ENCODE peak calls at places on chromosomes 4 and X, in six cellular contexts. One of them, this sample, is unnamed.

GRCh38 chr4:112449708-112450107 is 66.3 kb downstream of the NEUROG2 start:
- DNase-seq in HT-29: no peak
- DNase-seq in HEK293T: no peak
- DNase-seq in NCI-H2081: no peak
- DNase-seq in CD4-positive, alpha-beta memory T cell: no peak
- DNase-seq in stimulated activated CD4-positive, alpha-beta T cell treated with anti-CD3 and anti-CD28 coated beads, Interleukin-1b, Interleukin-23, amount 100 ng/mL, for 48 hours: no peak
- DNase-seq in this sample: no peak

GRCh38 chrX:115337735-115338134 is 48.2 kb downstream of the LUZP4 start:
- DNase-seq in HT-29: no peak
- DNase-seq in HEK293T: no peak
- DNase-seq in NCI-H2081: no peak
- DNase-seq in CD4-positive, alpha-beta memory T cell: no peak
- DNase-seq in stimulated activated CD4-positive, alpha-beta T cell treated with anti-CD3 and anti-CD28 coated beads, Interleukin-1b, Interleukin-23, amount 100 ng/mL, for 48 hours: no peak
- DNase-seq in this sample: no peak

GRCh38 chrX:85620466-85620865 is 241.0 kb upstream of the POF1B start:
- DNase-seq in HT-29: no peak
- DNase-seq in HEK293T: no peak
- DNase-seq in NCI-H2081: no peak
- DNase-seq in CD4-positive, alpha-beta memory T cell: no peak
- DNase-seq in stimulated activated CD4-positive, alpha-beta T cell treated with anti-CD3 and anti-CD28 coated beads, Interleukin-1b, Interleukin-23, amount 100 ng/mL, for 48 hours: no peak
- DNase-seq in this sample: no peak

GRCh38 chr4:74202062-74202586 is 44.2 kb downstream of the MTHFD2L start:
- DNase-seq in HT-29: peak; percentile 72
- DNase-seq in HEK293T: peak; percentile 6
- DNase-seq in NCI-H2081: no peak
- DNase-seq in CD4-positive, alpha-beta memory T cell: no peak
- DNase-seq in stimulated activated CD4-positive, alpha-beta T cell treated with anti-CD3 and anti-CD28 coated beads, Interleukin-1b, Interleukin-23, amount 100 ng/mL, for 48 hours: no peak
- DNase-seq in this sample: no peak

GRCh38 chr4:54063737-54064316 is 578 bp downstream of the CHIC2 start:
- DNase-seq in HT-29: peak; percentile 48
- DNase-seq in HEK293T: peak; percentile 16
- DNase-seq in NCI-H2081: no peak
- DNase-seq in CD4-positive, alpha-beta memory T cell: no peak
- DNase-seq in stimulated activated CD4-positive, alpha-beta T cell treated with anti-CD3 and anti-CD28 coated beads, Interleukin-1b, Interleukin-23, amount 100 ng/mL, for 48 hours: peak; percentile 20
- DNase-seq in this sample: no peak

GRCh38 chr4:188611143-188611542 is 471.9 kb downstream of the TRIML1 start:
- DNase-seq in HT-29: no peak
- DNase-seq in HEK293T: no peak
- DNase-seq in NCI-H2081: no peak
- DNase-seq in CD4-positive, alpha-beta memory T cell: no peak
- DNase-seq in stimulated activated CD4-positive, alpha-beta T cell treated with anti-CD3 and anti-CD28 coated beads, Interleukin-1b, Interleukin-23, amount 100 ng/mL, for 48 hours: no peak
- DNase-seq in this sample: no peak

GRCh38 chr4:21688596-21689265 is 259.8 kb downstream of the KCNIP4 start:
- DNase-seq in HT-29: no peak
- DNase-seq in HEK293T: no peak
- DNase-seq in NCI-H2081: no peak
- DNase-seq in CD4-positive, alpha-beta memory T cell: no peak
- DNase-seq in stimulated activated CD4-positive, alpha-beta T cell treated with anti-CD3 and anti-CD28 coated beads, Interleukin-1b, Interleukin-23, amount 100 ng/mL, for 48 hours: no peak
- DNase-seq in this sample: no peak

GRCh38 chrX:76517544-76517943 is 90.0 kb downstream of the MAGEE1 start:
- DNase-seq in HT-29: no peak
- DNase-seq in HEK293T: no peak
- DNase-seq in NCI-H2081: no peak
- DNase-seq in CD4-positive, alpha-beta memory T cell: no peak
- DNase-seq in stimulated activated CD4-positive, alpha-beta T cell treated with anti-CD3 and anti-CD28 coated beads, Interleukin-1b, Interleukin-23, amount 100 ng/mL, for 48 hours: no peak
- DNase-seq in this sample: no peak

GRCh38 chr4:831483-831805 is 5.5 kb upstream of the CPLX1 start:
- DNase-seq in HT-29: no peak
- DNase-seq in HEK293T: no peak
- DNase-seq in NCI-H2081: no peak
- DNase-seq in CD4-positive, alpha-beta memory T cell: no peak
- DNase-seq in stimulated activated CD4-positive, alpha-beta T cell treated with anti-CD3 and anti-CD28 coated beads, Interleukin-1b, Interleukin-23, amount 100 ng/mL, for 48 hours: no peak
- DNase-seq in this sample: no peak

GRCh38 chrX:2828404-2829065 is at the start of gene GYG2:
- DNase-seq in HT-29: no peak
- DNase-seq in HEK293T: peak; percentile 47
- DNase-seq in NCI-H2081: no peak
- DNase-seq in CD4-positive, alpha-beta memory T cell: no peak
- DNase-seq in stimulated activated CD4-positive, alpha-beta T cell treated with anti-CD3 and anti-CD28 coated beads, Interleukin-1b, Interleukin-23, amount 100 ng/mL, for 48 hours: no peak
- DNase-seq in this sample: no peak

GRCh38 chr4:139278450-139278849 is 1.6 kb downstream of the MGARP start:
- DNase-seq in HT-29: no peak
- DNase-seq in HEK293T: no peak
- DNase-seq in NCI-H2081: no peak
- DNase-seq in CD4-positive, alpha-beta memory T cell: no peak
- DNase-seq in stimulated activated CD4-positive, alpha-beta T cell treated with anti-CD3 and anti-CD28 coated beads, Interleukin-1b, Interleukin-23, amount 100 ng/mL, for 48 hours: no peak
- DNase-seq in this sample: no peak

GRCh38 chrX:12970691-12971202 is 4.2 kb upstream of the TMSB4X start:
- DNase-seq in HT-29: no peak
- DNase-seq in HEK293T: no peak
- DNase-seq in NCI-H2081: no peak
- DNase-seq in CD4-positive, alpha-beta memory T cell: peak; percentile 79
- DNase-seq in stimulated activated CD4-positive, alpha-beta T cell treated with anti-CD3 and anti-CD28 coated beads, Interleukin-1b, Interleukin-23, amount 100 ng/mL, for 48 hours: peak; percentile 53
- DNase-seq in this sample: no peak

GRCh38 chr4:149371021-149371420 is 444.6 kb downstream of the IQCM start:
- DNase-seq in HT-29: peak; percentile 65
- DNase-seq in HEK293T: peak; percentile 51
- DNase-seq in NCI-H2081: peak; percentile 34
- DNase-seq in CD4-positive, alpha-beta memory T cell: no peak
- DNase-seq in stimulated activated CD4-positive, alpha-beta T cell treated with anti-CD3 and anti-CD28 coated beads, Interleukin-1b, Interleukin-23, amount 100 ng/mL, for 48 hours: no peak
- DNase-seq in this sample: peak; percentile 2

GRCh38 chrX:40006025-40007017 is 91.4 kb downstream of the BCOR start:
- DNase-seq in HT-29: peak; percentile 29
- DNase-seq in HEK293T: no peak
- DNase-seq in NCI-H2081: no peak
- DNase-seq in CD4-positive, alpha-beta memory T cell: no peak
- DNase-seq in stimulated activated CD4-positive, alpha-beta T cell treated with anti-CD3 and anti-CD28 coated beads, Interleukin-1b, Interleukin-23, amount 100 ng/mL, for 48 hours: no peak
- DNase-seq in this sample: no peak

GRCh38 chr4:6071959-6072720 is 53.9 kb upstream of the C4orf50 start:
- DNase-seq in HT-29: no peak
- DNase-seq in HEK293T: no peak
- DNase-seq in NCI-H2081: peak; percentile 28
- DNase-seq in CD4-positive, alpha-beta memory T cell: no peak
- DNase-seq in stimulated activated CD4-positive, alpha-beta T cell treated with anti-CD3 and anti-CD28 coated beads, Interleukin-1b, Interleukin-23, amount 100 ng/mL, for 48 hours: no peak
- DNase-seq in this sample: peak; percentile 72

GRCh38 chrX:10582215-10582733 is 38.1 kb downstream of the MID1 start:
- DNase-seq in HT-29: no peak
- DNase-seq in HEK293T: no peak
- DNase-seq in NCI-H2081: no peak
- DNase-seq in CD4-positive, alpha-beta memory T cell: no peak
- DNase-seq in stimulated activated CD4-positive, alpha-beta T cell treated with anti-CD3 and anti-CD28 coated beads, Interleukin-1b, Interleukin-23, amount 100 ng/mL, for 48 hours: no peak
- DNase-seq in this sample: no peak

GRCh38 chr4:73631565-73632226 is 11.5 kb upstream of the RASSF6 start:
- DNase-seq in HT-29: no peak
- DNase-seq in HEK293T: no peak
- DNase-seq in NCI-H2081: no peak
- DNase-seq in CD4-positive, alpha-beta memory T cell: no peak
- DNase-seq in stimulated activated CD4-positive, alpha-beta T cell treated with anti-CD3 and anti-CD28 coated beads, Interleukin-1b, Interleukin-23, amount 100 ng/mL, for 48 hours: no peak
- DNase-seq in this sample: peak; percentile 16

GRCh38 chrX:2578864-2579263 is 78.1 kb upstream of the DHRSX start:
- DNase-seq in HT-29: no peak
- DNase-seq in HEK293T: no peak
- DNase-seq in NCI-H2081: no peak
- DNase-seq in CD4-positive, alpha-beta memory T cell: no peak
- DNase-seq in stimulated activated CD4-positive, alpha-beta T cell treated with anti-CD3 and anti-CD28 coated beads, Interleukin-1b, Interleukin-23, amount 100 ng/mL, for 48 hours: no peak
- DNase-seq in this sample: no peak

GRCh38 chr4:17701146-17701859 is 80.1 kb downstream of the FAM184B start:
- DNase-seq in HT-29: no peak
- DNase-seq in HEK293T: no peak
- DNase-seq in NCI-H2081: no peak
- DNase-seq in CD4-positive, alpha-beta memory T cell: no peak
- DNase-seq in stimulated activated CD4-positive, alpha-beta T cell treated with anti-CD3 and anti-CD28 coated beads, Interleukin-1b, Interleukin-23, amount 100 ng/mL, for 48 hours: no peak
- DNase-seq in this sample: no peak

GRCh38 chr4:152780267-152780811 is 585 bp downstream of the ARFIP1 start:
- DNase-seq in HT-29: no peak
- DNase-seq in HEK293T: peak; percentile 15
- DNase-seq in NCI-H2081: no peak
- DNase-seq in CD4-positive, alpha-beta memory T cell: peak; percentile 1
- DNase-seq in stimulated activated CD4-positive, alpha-beta T cell treated with anti-CD3 and anti-CD28 coated beads, Interleukin-1b, Interleukin-23, amount 100 ng/mL, for 48 hours: no peak
- DNase-seq in this sample: no peak

GRCh38 chr4:94561249-94562024 is 109.7 kb downstream of the PDLIM5 start:
- DNase-seq in HT-29: no peak
- DNase-seq in HEK293T: no peak
- DNase-seq in NCI-H2081: no peak
- DNase-seq in CD4-positive, alpha-beta memory T cell: no peak
- DNase-seq in stimulated activated CD4-positive, alpha-beta T cell treated with anti-CD3 and anti-CD28 coated beads, Interleukin-1b, Interleukin-23, amount 100 ng/mL, for 48 hours: no peak
- DNase-seq in this sample: no peak

GRCh38 chrX:5746231-5746630 is 482.4 kb downstream of the NLGN4X start:
- DNase-seq in HT-29: no peak
- DNase-seq in HEK293T: no peak
- DNase-seq in NCI-H2081: no peak
- DNase-seq in CD4-positive, alpha-beta memory T cell: no peak
- DNase-seq in stimulated activated CD4-positive, alpha-beta T cell treated with anti-CD3 and anti-CD28 coated beads, Interleukin-1b, Interleukin-23, amount 100 ng/mL, for 48 hours: no peak
- DNase-seq in this sample: no peak

GRCh38 chr4:100422911-100423310 is 94.9 kb downstream of the EMCN start:
- DNase-seq in HT-29: no peak
- DNase-seq in HEK293T: no peak
- DNase-seq in NCI-H2081: no peak
- DNase-seq in CD4-positive, alpha-beta memory T cell: no peak
- DNase-seq in stimulated activated CD4-positive, alpha-beta T cell treated with anti-CD3 and anti-CD28 coated beads, Interleukin-1b, Interleukin-23, amount 100 ng/mL, for 48 hours: no peak
- DNase-seq in this sample: no peak

GRCh38 chr4:26964512-26964911 is 103.9 kb downstream of the STIM2 start:
- DNase-seq in HT-29: no peak
- DNase-seq in HEK293T: no peak
- DNase-seq in NCI-H2081: no peak
- DNase-seq in CD4-positive, alpha-beta memory T cell: no peak
- DNase-seq in stimulated activated CD4-positive, alpha-beta T cell treated with anti-CD3 and anti-CD28 coated beads, Interleukin-1b, Interleukin-23, amount 100 ng/mL, for 48 hours: no peak
- DNase-seq in this sample: no peak

GRCh38 chr4:167956676-167957075 is 135.7 kb upstream of the ANXA10 start:
- DNase-seq in HT-29: no peak
- DNase-seq in HEK293T: no peak
- DNase-seq in NCI-H2081: no peak
- DNase-seq in CD4-positive, alpha-beta memory T cell: no peak
- DNase-seq in stimulated activated CD4-positive, alpha-beta T cell treated with anti-CD3 and anti-CD28 coated beads, Interleukin-1b, Interleukin-23, amount 100 ng/mL, for 48 hours: no peak
- DNase-seq in this sample: no peak

GRCh38 chrX:14616301-14616700 is 87.0 kb downstream of the GLRA2 start:
- DNase-seq in HT-29: no peak
- DNase-seq in HEK293T: no peak
- DNase-seq in NCI-H2081: no peak
- DNase-seq in CD4-positive, alpha-beta memory T cell: no peak
- DNase-seq in stimulated activated CD4-positive, alpha-beta T cell treated with anti-CD3 and anti-CD28 coated beads, Interleukin-1b, Interleukin-23, amount 100 ng/mL, for 48 hours: no peak
- DNase-seq in this sample: no peak

This sample was measured in NCI-H2029 treated with DMSO at 0.1 percent for 48 hours.